ENCODE peak calls at places on chromosomes 16 and 17, in ten cellular contexts. H is HT1080, G is AG10803, L is non-pigmented ciliary epithelial cell, V is brain microvascular endothelial cell, M is prostate gland, C is SW 1271, Q is HS-27A, A is fibroblast of the aortic adventitia, R is epithelial cell of esophagus. I is an unnamed sample.

GRCh38 chr17:63542218-63542545 is 8.1 kb upstream of the DCAF7 start:
- DNase-seq in R (no peak), M (no peak), V (no peak), H (no peak), L (no peak), G (no peak), Q (no peak), C (no peak), A (no peak), I (no peak)

GRCh38 chr16:86291491-86291890 is 218.8 kb upstream of the FOXF1 start:
- DNase-seq in H (no peak), V (no peak), M (no peak), L (no peak), A (no peak), C (no peak), R (no peak), Q (no peak), G (no peak), I (no peak)

GRCh38 chr17:33647976-33648375 is 354.9 kb upstream of the ASIC2 start:
- DNase-seq in Q (no peak), M (no peak), H (no peak), G (peak), R (peak), L (no peak), V (peak), A (no peak), C (no peak), I (no peak)

GRCh38 chr16:1430759-1431496 is at the start of gene PERCC1:
- DNase-seq in L (no peak), A (no peak), R (no peak), H (no peak), M (peak), C (no peak), Q (no peak), V (no peak), G (no peak), I (no peak)

GRCh38 chr16:53434436-53435065 is at the start of gene RBL2:
- DNase-seq in R (peak), G (peak), M (peak), V (peak), A (peak), L (no peak), C (no peak), H (peak), Q (peak), I (peak)

GRCh38 chr17:37194208-37194607 is 181.6 kb upstream of the C17orf78 start:
- DNase-seq in C (no peak), M (no peak), L (no peak), R (no peak), H (no peak), A (no peak), Q (no peak), V (no peak), G (no peak), I (no peak)

GRCh38 chr16:1794221-1794871 is 841 bp upstream of the IGFALS start:
- DNase-seq in M (no peak), H (no peak), C (no peak), Q (no peak), R (no peak), G (no peak), A (no peak), V (no peak), L (no peak), I (no peak)

GRCh38 chr17:78915872-78916632 is 9.1 kb downstream of the TIMP2 start:
- DNase-seq in Q (no peak), C (peak), M (no peak), G (peak), A (peak), V (no peak), H (peak), R (peak), L (no peak), I (no peak)

GRCh38 chr17:7220593-7221280 is 999 bp downstream of the ACADVL start:
- DNase-seq in H (peak), L (no peak), M (peak), R (peak), Q (no peak), G (peak), V (peak), C (no peak), A (peak), I (no peak)

GRCh38 chr17:30357476-30357875 is 21.3 kb upstream of the CPD start:
- DNase-seq in Q (no peak), R (no peak), G (no peak), C (no peak), A (no peak), L (no peak), M (no peak), H (no peak), V (no peak), I (no peak)

GRCh38 chr16:70809392-70810060 is 8.6 kb upstream of the VAC14 start:
- DNase-seq in Q (no peak), R (no peak), M (no peak), H (no peak), A (no peak), L (no peak), C (no peak), V (no peak), G (no peak), I (no peak)

GRCh38 chr17:2011421-2012371 is 13.4 kb downstream of the RTN4RL1 start:
- DNase-seq in G (peak), A (peak), C (no peak), V (no peak), L (no peak), R (peak), Q (no peak), M (peak), H (peak), I (no peak)

GRCh38 chr16:84315422-84315821 is 20.7 kb downstream of the WFDC1 start:
- DNase-seq in L (no peak), R (peak), A (peak), C (no peak), G (peak), H (no peak), M (no peak), Q (no peak), V (no peak), I (no peak)

GRCh38 chr16:56787185-56787584 is 57.3 kb downstream of the NUP93 start:
- DNase-seq in L (no peak), H (no peak), C (no peak), M (no peak), V (no peak), Q (no peak), G (no peak), A (no peak), R (no peak), I (no peak)

GRCh38 chr16:52580488-52580887 is 33.5 kb upstream of the TOX3 start:
- DNase-seq in H (no peak), V (no peak), A (no peak), R (no peak), M (no peak), L (no peak), C (no peak), G (no peak), Q (no peak), I (no peak)

GRCh38 chr16:81513204-81514040 is 68.8 kb downstream of the CMIP start:
- DNase-seq in G (peak), C (no peak), R (no peak), H (no peak), Q (no peak), V (no peak), M (no peak), L (no peak), A (peak), I (no peak)